ENCODE peak calls at places on chromosomes 7 and 10, in four cellular contexts. O is cardiac fibroblast, U is C1 segment of cervical spinal cord, N is hippocampal formation. V is an unnamed sample.

GRCh38 chr10:55630491-55631056 is 730.5 kb downstream of the ZWINT start:
- DNase-seq in O (no peak), U (no peak), N (no peak), V (no peak)

GRCh38 chr7:5349437-5350173 is 66.9 kb downstream of the SLC29A4 start:
- DNase-seq in O (no peak), U (no peak), N (no peak), V (no peak)

GRCh38 chr10:30581779-30582380 is 47.7 kb downstream of the LYZL2 start:
- DNase-seq in O (peak; percentile 72), U (no peak), N (no peak), V (no peak)

GRCh38 chr10:132690401-132690800 is 95.5 kb downstream of the NKX6-2 start:
- DNase-seq in O (no peak), U (no peak), N (no peak), V (no peak)

GRCh38 chr7:81715984-81716588 is 53.8 kb downstream of the HGF start:
- DNase-seq in O (peak; percentile 80), U (no peak), N (no peak), V (no peak)

GRCh38 chr7:159051916-159052315 is 92.8 kb downstream of the VIPR2 start:
- DNase-seq in O (no peak), U (no peak), N (no peak), V (no peak)

GRCh38 chr10:122419890-122420623 is 34.4 kb upstream of the ARMS2 start:
- DNase-seq in O (peak; percentile 90), U (no peak), N (no peak), V (peak; percentile 87)

GRCh38 chr7:152751449-152752141 is 8.0 kb upstream of the ACTR3B start:
- DNase-seq in O (no peak), U (no peak), N (no peak), V (no peak)

GRCh38 chr7:67777119-67777518 is 780.5 kb downstream of the TYW1 start:
- DNase-seq in O (no peak), U (no peak), N (no peak), V (no peak)

GRCh38 chr10:47402681-47403301 is 18.7 kb upstream of the ZNF488 start:
- DNase-seq in O (peak; percentile 87), U (no peak), N (no peak), V (peak; percentile 33)

GRCh38 chr10:132516771-132517725 is 20.5 kb upstream of the INPP5A start:
- DNase-seq in O (peak; percentile 90), U (peak; percentile 81), N (peak; percentile 53), V (peak; percentile 82)

GRCh38 chr7:48759431-48760080 is 164.8 kb upstream of the CDC14C start:
- DNase-seq in O (no peak), U (no peak), N (no peak), V (no peak)

GRCh38 chr10:110634527-110635209 is 9.5 kb upstream of the RBM20 start:
- DNase-seq in O (no peak), U (no peak), N (no peak), V (no peak)

GRCh38 chr7:101954494-101954893 is 137.1 kb downstream of the CUX1 start:
- DNase-seq in O (no peak), U (no peak), N (no peak), V (no peak)